ENCODE peak calls at places on chromosomes 13 and 19, in eight cellular contexts. One of them, this sample, is unnamed.

GRCh38 chr19:6580313-6580712 is 10.6 kb downstream of the CD70 start:
- DNase-seq in fibroblast of pulmonary artery: peak; percentile 27
- DNase-seq in pancreas: no peak
- DNase-seq in HFF-Myc: peak; percentile 49
- DNase-seq in psoas muscle: no peak
- DNase-seq in brain microvascular endothelial cell: no peak
- DNase-seq in retinal pigment epithelial cell: no peak
- DNase-seq in left lung: peak; percentile 45
- DNase-seq in this sample: peak; percentile 71

GRCh38 chr19:6678690-6679109 is 8.7 kb upstream of the TNFSF14 start:
- DNase-seq in retinal pigment epithelial cell: no peak
- DNase-seq in fibroblast of pulmonary artery: no peak
- DNase-seq in left lung: no peak
- DNase-seq in pancreas: no peak
- DNase-seq in psoas muscle: no peak
- DNase-seq in HFF-Myc: no peak
- DNase-seq in brain microvascular endothelial cell: peak; percentile 20
- DNase-seq in this sample: no peak

GRCh38 chr13:106152047-106152446 is 383.4 kb downstream of the EFNB2 start:
- DNase-seq in fibroblast of pulmonary artery: no peak
- DNase-seq in retinal pigment epithelial cell: no peak
- DNase-seq in left lung: no peak
- DNase-seq in HFF-Myc: no peak
- DNase-seq in psoas muscle: no peak
- DNase-seq in pancreas: no peak
- DNase-seq in brain microvascular endothelial cell: no peak
- DNase-seq in this sample: no peak

GRCh38 chr13:71039440-71039839 is 827.6 kb downstream of the DACH1 start:
- DNase-seq in fibroblast of pulmonary artery: no peak
- DNase-seq in retinal pigment epithelial cell: no peak
- DNase-seq in brain microvascular endothelial cell: no peak
- DNase-seq in left lung: no peak
- DNase-seq in psoas muscle: no peak
- DNase-seq in HFF-Myc: no peak
- DNase-seq in pancreas: no peak
- DNase-seq in this sample: no peak

GRCh38 chr13:109095126-109095525 is 465.7 kb downstream of the MYO16 start:
- DNase-seq in psoas muscle: no peak
- DNase-seq in pancreas: no peak
- DNase-seq in left lung: no peak
- DNase-seq in retinal pigment epithelial cell: no peak
- DNase-seq in HFF-Myc: no peak
- DNase-seq in brain microvascular endothelial cell: no peak
- DNase-seq in fibroblast of pulmonary artery: no peak
- DNase-seq in this sample: no peak

GRCh38 chr13:61138857-61139256 is 276.8 kb downstream of the PCDH20 start:
- DNase-seq in pancreas: no peak
- DNase-seq in brain microvascular endothelial cell: no peak
- DNase-seq in fibroblast of pulmonary artery: no peak
- DNase-seq in left lung: no peak
- DNase-seq in retinal pigment epithelial cell: no peak
- DNase-seq in psoas muscle: no peak
- DNase-seq in HFF-Myc: no peak
- DNase-seq in this sample: no peak

GRCh38 chr19:11421607-11422098 is 2.5 kb upstream of the RGL3 start:
- DNase-seq in HFF-Myc: no peak
- DNase-seq in retinal pigment epithelial cell: no peak
- DNase-seq in psoas muscle: peak; percentile 42
- DNase-seq in left lung: peak; percentile 69
- DNase-seq in brain microvascular endothelial cell: no peak
- DNase-seq in fibroblast of pulmonary artery: no peak
- DNase-seq in pancreas: no peak
- DNase-seq in this sample: no peak

GRCh38 chr13:55815458-55816033 is 1325.2 kb upstream of the PRR20A start:
- DNase-seq in left lung: no peak
- DNase-seq in retinal pigment epithelial cell: no peak
- DNase-seq in HFF-Myc: no peak
- DNase-seq in fibroblast of pulmonary artery: no peak
- DNase-seq in brain microvascular endothelial cell: no peak
- DNase-seq in pancreas: no peak
- DNase-seq in psoas muscle: no peak
- DNase-seq in this sample: no peak

GRCh38 chr19:38971672-38972071 is 3.9 kb downstream of the FBXO17 start:
- DNase-seq in HFF-Myc: no peak
- DNase-seq in left lung: no peak
- DNase-seq in brain microvascular endothelial cell: no peak
- DNase-seq in psoas muscle: no peak
- DNase-seq in fibroblast of pulmonary artery: no peak
- DNase-seq in pancreas: no peak
- DNase-seq in retinal pigment epithelial cell: no peak
- DNase-seq in this sample: no peak

GRCh38 chr19:19514881-19515763 is at the start of gene TSSK6:
- DNase-seq in left lung: no peak
- DNase-seq in fibroblast of pulmonary artery: no peak
- DNase-seq in pancreas: no peak
- DNase-seq in psoas muscle: no peak
- DNase-seq in brain microvascular endothelial cell: no peak
- DNase-seq in retinal pigment epithelial cell: no peak
- DNase-seq in HFF-Myc: no peak
- DNase-seq in this sample: no peak

GRCh38 chr19:49109051-49109450 is 5.1 kb upstream of the LIN7B start:
- DNase-seq in HFF-Myc: no peak
- DNase-seq in pancreas: no peak
- DNase-seq in psoas muscle: no peak
- DNase-seq in left lung: no peak
- DNase-seq in brain microvascular endothelial cell: no peak
- DNase-seq in retinal pigment epithelial cell: no peak
- DNase-seq in fibroblast of pulmonary artery: no peak
- DNase-seq in this sample: no peak

GRCh38 chr19:49107625-49108459 is 6.3 kb upstream of the LIN7B start:
- DNase-seq in fibroblast of pulmonary artery: no peak
- DNase-seq in retinal pigment epithelial cell: no peak
- DNase-seq in left lung: no peak
- DNase-seq in psoas muscle: no peak
- DNase-seq in pancreas: no peak
- DNase-seq in HFF-Myc: no peak
- DNase-seq in brain microvascular endothelial cell: no peak
- DNase-seq in this sample: no peak

GRCh38 chr19:49104229-49104864 is 9.8 kb upstream of the LIN7B start:
- DNase-seq in pancreas: no peak
- DNase-seq in psoas muscle: no peak
- DNase-seq in left lung: no peak
- DNase-seq in HFF-Myc: no peak
- DNase-seq in brain microvascular endothelial cell: no peak
- DNase-seq in fibroblast of pulmonary artery: no peak
- DNase-seq in retinal pigment epithelial cell: no peak
- DNase-seq in this sample: no peak

GRCh38 chr19:49109569-49110233 is 4.5 kb upstream of the LIN7B start:
- DNase-seq in psoas muscle: no peak
- DNase-seq in fibroblast of pulmonary artery: no peak
- DNase-seq in brain microvascular endothelial cell: no peak
- DNase-seq in left lung: no peak
- DNase-seq in pancreas: no peak
- DNase-seq in retinal pigment epithelial cell: no peak
- DNase-seq in HFF-Myc: no peak
- DNase-seq in this sample: no peak

DNA sequence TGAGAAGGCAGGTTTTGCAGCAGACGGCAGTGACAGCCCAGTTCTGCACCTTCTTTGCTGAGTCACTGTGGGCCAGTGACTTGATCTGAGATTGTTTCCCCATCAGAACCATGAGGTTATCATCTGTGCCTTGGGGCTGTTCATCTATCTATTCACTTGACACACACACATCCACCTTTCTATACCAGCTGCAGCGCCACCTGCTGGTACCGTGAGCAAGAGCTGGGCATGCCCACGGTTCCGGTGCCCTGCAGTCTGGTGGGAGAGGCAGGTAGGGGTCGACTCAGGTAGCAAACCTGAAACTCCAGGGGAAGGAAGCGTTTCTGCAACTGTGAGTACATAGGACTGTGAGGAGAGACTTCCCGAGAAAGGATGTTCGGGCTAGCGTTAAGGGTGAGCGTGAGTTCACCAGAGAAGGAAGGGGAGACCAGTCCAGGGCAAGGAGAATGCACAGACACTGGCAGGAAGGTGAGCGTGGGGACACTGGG is 7.5 kb upstream of the LIN7B start:
- DNase-seq in left lung: no peak
- DNase-seq in brain microvascular endothelial cell: peak; percentile 16
- DNase-seq in HFF-Myc: no peak
- DNase-seq in retinal pigment epithelial cell: peak; percentile 11
- DNase-seq in psoas muscle: peak; percentile 58
- DNase-seq in fibroblast of pulmonary artery: peak; percentile 58
- DNase-seq in pancreas: peak; percentile 85
- DNase-seq in this sample: peak; percentile 37
- TF ChIP-seq CTCF in left lung: peak; percentile 55
- TF ChIP-seq CTCF in brain microvascular endothelial cell: peak; percentile 95
- TF ChIP-seq CTCF in HFF-Myc: peak; percentile 86
- TF ChIP-seq CTCF in retinal pigment epithelial cell: peak; percentile 97
- TF ChIP-seq CTCF in psoas muscle: peak; percentile 81
- TF ChIP-seq CTCF in fibroblast of pulmonary artery: peak; percentile 86
- TF ChIP-seq CTCF in pancreas: peak; percentile 54
- TF ChIP-seq CTCF in this sample: peak; percentile 87

GRCh38 chr13:20867408-20867807 is 35.1 kb downstream of the XPO4 start:
- DNase-seq in retinal pigment epithelial cell: no peak
- DNase-seq in brain microvascular endothelial cell: no peak
- DNase-seq in left lung: no peak
- DNase-seq in HFF-Myc: no peak
- DNase-seq in pancreas: no peak
- DNase-seq in psoas muscle: no peak
- DNase-seq in fibroblast of pulmonary artery: no peak
- DNase-seq in this sample: no peak

GRCh38 chr13:20873348-20873747 is 29.2 kb downstream of the XPO4 start:
- DNase-seq in retinal pigment epithelial cell: no peak
- DNase-seq in pancreas: no peak
- DNase-seq in fibroblast of pulmonary artery: peak; percentile 38
- DNase-seq in brain microvascular endothelial cell: no peak
- DNase-seq in left lung: no peak
- DNase-seq in HFF-Myc: peak; percentile 14
- DNase-seq in psoas muscle: no peak
- DNase-seq in this sample: peak; percentile 30

GRCh38 chr13:20870829-20871228 is 31.7 kb downstream of the XPO4 start:
- DNase-seq in left lung: no peak
- DNase-seq in fibroblast of pulmonary artery: no peak
- DNase-seq in psoas muscle: no peak
- DNase-seq in pancreas: no peak
- DNase-seq in HFF-Myc: no peak
- DNase-seq in retinal pigment epithelial cell: no peak
- DNase-seq in brain microvascular endothelial cell: no peak
- DNase-seq in this sample: no peak

GRCh38 chr13:20869540-20869939 is 33.0 kb downstream of the XPO4 start:
- DNase-seq in brain microvascular endothelial cell: no peak
- DNase-seq in retinal pigment epithelial cell: no peak
- DNase-seq in fibroblast of pulmonary artery: peak; percentile 35
- DNase-seq in pancreas: no peak
- DNase-seq in psoas muscle: no peak
- DNase-seq in left lung: no peak
- DNase-seq in HFF-Myc: no peak
- DNase-seq in this sample: no peak
- TF ChIP-seq CTCF in brain microvascular endothelial cell: peak; percentile 19
- TF ChIP-seq CTCF in retinal pigment epithelial cell: peak; percentile 22
- TF ChIP-seq CTCF in fibroblast of pulmonary artery: peak; percentile 16
- TF ChIP-seq CTCF in pancreas: no peak
- TF ChIP-seq CTCF in psoas muscle: peak; percentile 26
- TF ChIP-seq CTCF in left lung: no peak
- TF ChIP-seq CTCF in HFF-Myc: no peak
- TF ChIP-seq CTCF in this sample: peak; percentile 10

DNA sequence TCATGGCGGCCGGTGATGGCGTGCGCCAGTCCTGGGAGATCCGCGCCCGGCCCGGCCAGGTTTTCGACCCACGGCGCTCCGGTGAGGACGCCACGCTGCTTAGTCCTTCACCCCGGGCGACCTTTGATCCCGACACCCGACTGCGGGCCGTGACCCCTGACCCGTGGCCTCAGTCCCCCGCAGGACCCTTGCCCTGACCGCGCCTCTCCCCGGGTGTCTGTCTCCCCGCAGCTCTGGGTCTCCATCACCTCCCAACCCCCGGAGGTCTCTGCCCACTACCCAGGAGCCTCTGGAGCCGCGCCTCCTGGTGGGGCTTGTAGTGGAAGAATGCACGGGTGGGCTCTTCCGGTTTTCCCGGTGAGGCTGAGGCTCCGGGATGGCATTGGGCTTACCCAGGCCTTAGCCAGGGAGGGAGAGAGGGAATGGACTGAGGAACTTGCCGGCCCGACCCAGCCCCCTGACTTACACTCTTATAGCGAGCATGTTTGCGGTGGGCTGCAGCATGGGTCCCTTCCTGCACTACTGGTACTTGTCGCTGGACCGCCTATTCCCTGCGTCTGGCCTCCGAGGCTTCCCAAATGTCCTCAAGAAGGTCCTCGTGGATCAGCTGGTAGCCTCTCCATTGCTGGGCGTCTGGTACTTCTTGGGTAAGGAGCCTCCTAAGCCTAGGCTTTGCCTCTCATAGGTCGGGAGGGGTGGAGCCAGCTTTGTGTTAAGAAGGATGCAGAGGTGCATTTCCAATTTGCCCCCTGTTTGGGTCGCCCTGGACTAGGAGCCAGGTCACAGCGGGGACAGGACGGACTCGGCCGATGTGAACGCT is 580 bp downstream of the MPV17L2 start:
- DNase-seq in HFF-Myc: no peak
- DNase-seq in psoas muscle: no peak
- DNase-seq in left lung: peak; percentile 38
- DNase-seq in pancreas: no peak
- DNase-seq in fibroblast of pulmonary artery: no peak
- DNase-seq in retinal pigment epithelial cell: no peak
- DNase-seq in brain microvascular endothelial cell: no peak
- DNase-seq in this sample: no peak
- TF ChIP-seq CTCF in HFF-Myc: no peak
- TF ChIP-seq CTCF in psoas muscle: no peak
- TF ChIP-seq CTCF in left lung: no peak
- TF ChIP-seq CTCF in pancreas: no peak
- TF ChIP-seq CTCF in fibroblast of pulmonary artery: no peak
- TF ChIP-seq CTCF in retinal pigment epithelial cell: no peak
- TF ChIP-seq CTCF in brain microvascular endothelial cell: peak; percentile 27
- TF ChIP-seq CTCF in this sample: no peak

DNA sequence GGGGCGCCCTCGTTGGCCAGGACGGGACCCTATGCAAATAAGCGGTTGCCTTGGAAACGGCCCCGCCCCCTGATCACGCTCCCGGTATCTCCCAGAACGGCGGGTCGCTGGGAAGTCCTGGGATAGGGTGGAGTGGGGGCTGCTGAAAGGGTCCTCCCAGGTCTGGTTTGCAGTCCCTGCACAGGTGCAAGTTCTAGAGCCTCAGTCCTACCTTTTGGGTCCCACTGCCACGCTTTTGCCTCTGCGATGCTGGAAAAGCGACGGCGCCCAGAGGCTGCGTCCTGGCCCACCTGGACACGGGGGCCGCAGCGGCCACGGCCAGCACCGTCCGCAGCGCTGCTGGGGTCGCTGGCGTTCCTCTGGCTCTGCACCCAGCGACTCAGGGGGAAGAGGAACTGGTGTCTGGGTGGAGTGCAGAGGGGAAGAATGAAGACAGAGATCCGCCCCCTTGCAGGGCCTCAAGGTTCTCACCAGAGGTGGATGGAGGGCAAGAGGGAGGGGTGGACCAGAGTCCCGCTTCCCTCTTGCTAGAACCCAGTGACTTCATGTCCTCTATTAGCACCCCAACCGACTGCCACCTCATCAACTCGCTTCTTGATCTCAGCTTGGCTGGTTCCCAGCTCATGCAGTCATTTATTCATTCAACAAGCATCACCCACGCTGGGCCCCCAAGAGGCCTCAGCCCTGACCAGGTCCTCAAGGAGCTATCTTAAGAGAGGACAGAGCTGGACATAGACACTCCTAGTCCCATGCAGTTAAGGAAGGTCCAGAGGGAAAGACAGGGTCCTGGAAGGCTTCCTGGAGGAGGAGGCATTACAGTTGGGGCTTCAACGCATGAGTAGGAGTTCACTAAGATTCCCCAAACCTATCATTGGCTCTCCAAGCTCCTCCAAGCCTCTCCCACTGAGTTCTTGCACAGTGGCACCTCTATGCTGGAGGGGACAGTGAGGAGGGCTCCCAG is at the start of gene LRRC25:
- DNase-seq in brain microvascular endothelial cell: no peak
- DNase-seq in psoas muscle: no peak
- DNase-seq in retinal pigment epithelial cell: no peak
- DNase-seq in left lung: peak; percentile 84
- DNase-seq in fibroblast of pulmonary artery: no peak
- DNase-seq in HFF-Myc: no peak
- DNase-seq in pancreas: no peak
- DNase-seq in this sample: no peak
- TF ChIP-seq CTCF in brain microvascular endothelial cell: no peak
- TF ChIP-seq CTCF in psoas muscle: no peak
- TF ChIP-seq CTCF in retinal pigment epithelial cell: no peak
- TF ChIP-seq CTCF in left lung: no peak
- TF ChIP-seq CTCF in fibroblast of pulmonary artery: no peak
- TF ChIP-seq CTCF in HFF-Myc: no peak
- TF ChIP-seq CTCF in pancreas: no peak
- TF ChIP-seq CTCF in this sample: no peak